ENCODE peak calls at places on chromosomes 16 and 17, in four cellular contexts. A, O, J and S are unnamed samples.

GRCh38 chr17:69477204-69477899 is 62.9 kb downstream of the MAP2K6 start:
- DNase-seq in O (no peak), J (no peak), A (no peak), S (no peak)

GRCh38 chr16:2764718-2765117 is 12.3 kb downstream of the SRRM2 start:
- DNase-seq in J (no peak), O (no peak), A (no peak), S (no peak)

GRCh38 chr17:61862105-61862574 is 1.2 kb downstream of the BRIP1 start:
- DNase-seq in O (no peak), A (peak; percentile 81), J (no peak), S (no peak)

GRCh38 chr16:88773812-88774291 is 11.2 kb downstream of the PIEZO1 start:
- DNase-seq in O (peak; percentile 68), J (no peak), A (peak; percentile 45), S (no peak)

GRCh38 chr16:30382398-30383015 is at the start of gene SEPTIN1:
- DNase-seq in O (no peak), J (no peak), A (no peak), S (no peak)

GRCh38 chr16:1019234-1019933 is 37.8 kb downstream of the SOX8 start:
- DNase-seq in O (peak; percentile 92), A (peak; percentile 32), J (no peak), S (no peak)

GRCh38 chr16:81502396-81503060 is 57.9 kb downstream of the CMIP start:
- DNase-seq in O (no peak), J (no peak), A (no peak), S (no peak)

GRCh38 chr17:57466042-57466471 is 209.7 kb downstream of the MSI2 start:
- DNase-seq in A (no peak), O (peak; percentile 78), J (no peak), S (no peak)

GRCh38 chr16:29760567-29761279 is 14.9 kb upstream of the C16orf54 start:
- DNase-seq in J (no peak), A (no peak), O (no peak), S (no peak)

GRCh38 chr17:73437826-73438225 is 126.0 kb upstream of the CDC42EP4 start:
- DNase-seq in J (no peak), A (no peak), O (no peak), S (no peak)

GRCh38 chr16:46746821-46747776 is 1.0 kb downstream of the MYLK3 start:
- DNase-seq in O (no peak), J (no peak), A (no peak), S (no peak)

GRCh38 chr16:46745594-46745993 is 2.5 kb downstream of the MYLK3 start:
- DNase-seq in O (no peak), A (no peak), J (no peak), S (no peak)

GRCh38 chr16:46747777-46748651 is at the start of gene MYLK3:
- DNase-seq in J (no peak), A (no peak), O (peak; percentile 30), S (no peak)

GRCh38 chr16:46739934-46740333 is 8.2 kb downstream of the MYLK3 start:
- DNase-seq in J (no peak), A (no peak), O (no peak), S (no peak)

GRCh38 chr16:46743232-46743719 is 4.9 kb downstream of the MYLK3 start:
- DNase-seq in A (no peak), J (no peak), O (no peak), S (no peak)
- H3K27ac ChIP-seq in A (no peak overlapping the region), J (no peak overlapping the region), O (no peak overlapping the region), S (no peak overlapping the region)

GRCh38 chr17:77467513-77467912 is 326.7 kb downstream of the SEC14L1 start:
- DNase-seq in J (no peak), A (no peak), O (no peak), S (no peak)
- H3K4me1 ChIP-seq in J (peaks cover 27% of the 10 kb centered on the region), A (peaks cover 29% of the 10 kb centered on the region), O (peaks cover 60% of the 10 kb centered on the region), S (peaks cover 46% of the 10 kb centered on the region)

GRCh38 chr17:53217311-53217710 is 605.4 kb upstream of the KIF2B start:
- DNase-seq in O (no peak), A (peak; percentile 31), J (no peak), S (no peak)

GRCh38 chr17:53218723-53219122 is 604.0 kb upstream of the KIF2B start:
- DNase-seq in O (no peak), J (no peak), A (no peak), S (no peak)

DNA sequence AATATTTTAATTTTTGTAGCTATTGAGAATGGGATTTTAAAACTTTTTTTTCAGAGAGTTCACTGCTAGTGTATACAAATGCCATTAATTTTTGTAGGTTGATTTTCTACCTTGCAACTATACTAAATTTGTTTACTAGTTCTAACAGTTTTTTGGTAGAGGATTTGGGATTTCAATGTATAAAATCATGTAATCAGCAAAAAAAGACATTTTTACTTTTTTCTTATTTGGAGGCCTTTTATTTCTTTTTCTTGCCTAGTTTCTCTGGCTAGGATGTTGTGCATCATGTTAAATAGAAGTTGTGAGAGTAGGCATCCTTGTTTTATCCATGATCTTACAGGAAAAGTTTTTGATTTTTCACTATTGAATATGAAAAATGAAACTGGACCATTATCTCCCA is 602.9 kb upstream of the KIF2B start:
- DNase-seq in A (no peak), O (no peak), J (no peak), S (no peak)
- H3K9ac ChIP-seq in A (no peak overlapping the region), O (no peak overlapping the region), J (no peak overlapping the region), S (no peak overlapping the region)

DNA sequence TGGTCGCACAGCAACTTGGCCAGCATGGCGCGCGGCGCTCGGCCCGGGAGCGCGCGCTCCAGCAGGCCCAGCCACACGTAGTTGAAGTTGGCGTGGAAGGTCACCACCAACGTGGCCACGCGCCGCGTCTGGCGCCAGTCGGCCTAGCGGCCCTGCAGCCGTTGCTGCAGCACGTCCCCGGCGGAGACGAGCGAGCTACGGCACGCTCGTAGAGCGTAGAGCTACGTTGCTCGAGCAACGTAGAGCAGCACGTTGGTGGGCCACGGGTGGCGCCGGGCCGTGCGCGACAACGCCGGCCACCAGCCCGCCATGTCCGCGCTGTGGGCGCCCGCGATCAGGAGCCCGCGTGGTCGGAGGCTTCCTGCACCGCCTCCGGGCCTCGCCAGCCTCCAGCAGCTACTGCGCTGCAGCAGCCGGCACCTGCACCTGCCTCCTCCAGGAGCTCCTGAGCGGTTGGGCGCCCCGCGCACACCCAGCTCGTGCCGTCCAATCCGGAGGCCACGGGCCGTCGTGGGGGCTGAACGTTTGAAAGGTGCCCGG is 13.4 kb upstream of the SULT1A1 start:
- DNase-seq in J (peak; percentile 43), A (peak; percentile 67), O (no peak), S (no peak)
- H3K27ac ChIP-seq in J (peak overlapping the region; percentile 38), A (no peak overlapping the region), O (no peak overlapping the region), S (no peak overlapping the region)

GRCh38 chr17:9206989-9207317 is 185.6 kb downstream of the NTN1 start:
- DNase-seq in O (no peak), A (peak; percentile 15), J (no peak), S (no peak)

GRCh38 chr17:9204026-9204425 is 182.7 kb downstream of the NTN1 start:
- DNase-seq in O (no peak), A (no peak), J (no peak), S (no peak)

GRCh38 chr17:9204623-9205329 is 183.5 kb downstream of the NTN1 start:
- DNase-seq in A (no peak), J (no peak), O (no peak), S (no peak)

GRCh38 chr17:9206160-9206988 is 185.1 kb downstream of the NTN1 start:
- DNase-seq in A (no peak), J (no peak), O (peak; percentile 55), S (no peak)

DNA sequence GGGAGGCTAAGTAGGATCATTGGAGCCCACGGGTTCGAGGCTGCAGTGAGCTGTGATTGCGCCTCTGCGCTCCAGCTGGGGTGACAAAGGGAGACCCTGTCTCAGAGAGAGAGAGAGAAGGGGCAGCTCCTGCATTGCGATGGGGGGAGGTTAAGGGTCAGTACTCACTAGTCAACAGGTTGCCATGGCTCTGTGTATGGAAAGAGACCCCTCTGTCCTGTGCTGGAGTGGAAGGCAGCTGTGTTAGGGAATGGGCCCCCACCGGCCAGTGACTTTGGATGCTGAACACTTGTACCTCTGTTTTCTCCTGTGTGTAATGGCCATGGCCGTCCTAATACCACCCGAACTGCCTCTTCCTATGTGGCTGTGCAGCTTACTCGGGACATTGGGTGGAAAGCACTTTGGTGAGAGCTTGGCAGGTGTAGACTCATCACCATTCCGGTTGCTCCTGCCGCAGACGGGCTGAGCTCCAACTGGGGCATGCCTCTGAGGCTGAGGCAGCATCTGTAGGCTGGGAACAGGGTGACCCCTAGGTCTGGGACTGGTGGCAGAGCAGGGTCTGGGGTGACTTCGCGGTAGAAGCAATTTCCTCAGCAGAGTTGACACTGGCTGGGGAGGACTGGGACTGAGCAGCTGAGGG is 184.3 kb downstream of the NTN1 start:
- DNase-seq in A (no peak), J (no peak), O (no peak), S (no peak)
- H3K4me1 ChIP-seq in A (no peaks in the 10 kb centered on the region), J (no peaks in the 10 kb centered on the region), O (peaks cover 18% of the 10 kb centered on the region), S (no peaks in the 10 kb centered on the region)